ENCODE peak calls at places on chromosome 10, in seven cellular contexts. O is chondrocyte, E is neural crest cell, K is pancreas, N is lower leg skin, Z is cardiac fibroblast, A is astrocyte of the spinal cord. R is an unnamed sample.

GRCh38 chr10:35640951-35641429 is 1.1 kb downstream of the FZD8 start:
- DNase-seq in K (peak), A (peak), E (peak), N (peak), Z (peak), O (peak), R (peak)

GRCh38 chr10:121605708-121606107 is 7.5 kb upstream of the FGFR2 start:
- DNase-seq in Z (no peak), K (no peak), N (no peak), E (no peak), O (peak), A (no peak), R (no peak)

GRCh38 chr10:27153325-27153724 is 859 bp downstream of the YME1L1 start:
- DNase-seq in K (no peak), E (no peak), A (no peak), O (no peak), N (no peak), Z (no peak), R (no peak)

GRCh38 chr10:71773221-71773971 is at the start of gene VSIR:
- DNase-seq in E (peak), Z (peak), N (peak), K (peak), A (peak), O (peak), R (peak)

GRCh38 chr10:132572545-132572937 is 35.0 kb downstream of the INPP5A start:
- DNase-seq in E (no peak), A (peak), N (no peak), Z (peak), K (no peak), O (peak), R (peak)

GRCh38 chr10:102420443-102420809 is 210 bp upstream of the FBXL15 start:
- DNase-seq in Z (no peak), K (no peak), A (no peak), N (no peak), E (no peak), O (no peak), R (no peak)

GRCh38 chr10:131963350-131963749 is 18.4 kb downstream of the BNIP3 start:
- DNase-seq in A (no peak), O (no peak), K (peak), Z (no peak), N (no peak), E (no peak), R (no peak)

GRCh38 chr10:103549349-103549685 is 55.8 kb downstream of the NEURL1 start:
- DNase-seq in A (no peak), O (no peak), N (no peak), E (no peak), K (no peak), Z (no peak), R (no peak)

GRCh38 chr10:103610083-103610472 is 116.6 kb downstream of the NEURL1 start:
- DNase-seq in Z (no peak), N (no peak), O (no peak), E (no peak), K (peak), A (no peak), R (no peak)

GRCh38 chr10:131638481-131639278 is 262.1 kb upstream of the PPP2R2D start:
- DNase-seq in A (no peak), K (no peak), Z (no peak), O (peak), N (no peak), E (no peak), R (no peak)

GRCh38 chr10:70537398-70538194 is 59.0 kb downstream of the PALD1 start:
- DNase-seq in O (no peak), N (no peak), E (peak), Z (no peak), K (peak), A (no peak), R (no peak)

GRCh38 chr10:106612381-106612780 is 552.1 kb downstream of the SORCS1 start:
- DNase-seq in A (no peak), N (no peak), K (no peak), O (no peak), Z (no peak), E (no peak), R (no peak)

GRCh38 chr10:7956508-7956907 is 98.0 kb upstream of the GATA3 start:
- DNase-seq in K (no peak), O (no peak), N (no peak), E (no peak), A (peak), Z (peak), R (peak)

GRCh38 chr10:89889610-89890009 is 188.2 kb downstream of the KIF20B start:
- DNase-seq in E (no peak), K (no peak), N (no peak), A (no peak), Z (no peak), O (no peak), R (no peak)

GRCh38 chr10:15642095-15642494 is 77.6 kb downstream of the ITGA8 start:
- DNase-seq in A (peak), N (no peak), K (no peak), Z (peak), O (no peak), E (no peak), R (no peak)

GRCh38 chr10:96502561-96503267 is 11.0 kb downstream of the TLL2 start:
- DNase-seq in N (no peak), Z (no peak), A (peak), E (no peak), O (no peak), K (no peak), R (no peak)

GRCh38 chr10:21399392-21400015 is 126.0 kb downstream of the SKIDA1 start:
- DNase-seq in K (no peak), O (no peak), Z (peak), N (no peak), A (peak), E (no peak), R (peak)

GRCh38 chr10:109976657-109977056 is 31.1 kb upstream of the ADD3 start:
- DNase-seq in K (no peak), E (no peak), O (no peak), N (no peak), A (no peak), Z (no peak), R (no peak)

DNA sequence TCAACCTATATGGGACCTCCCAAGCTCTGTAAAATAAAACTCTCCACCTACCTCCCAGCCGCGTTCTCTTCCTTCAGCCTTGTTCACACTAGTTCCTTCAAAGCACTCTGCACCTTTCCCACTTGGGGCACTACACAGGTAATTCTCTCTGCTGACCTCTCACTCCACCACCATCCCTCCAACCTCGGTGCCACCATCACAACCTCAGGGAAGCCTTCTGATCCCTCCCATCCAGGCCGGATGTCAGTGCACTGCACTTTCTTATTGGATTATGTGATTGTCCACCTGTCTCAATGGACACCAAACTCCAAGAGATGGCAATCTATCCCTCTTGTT is 7.0 kb downstream of the LARP4B start:
- DNase-seq in N (no peak), Z (no peak), K (no peak), O (no peak), A (no peak), E (no peak), R (no peak)
- TF ChIP-seq CTCF in N (no peak), Z (no peak), K (no peak), O (no peak), A (no peak), E (no peak), R (no peak)

GRCh38 chr10:3172446-3173172 is at the start of gene PITRM1:
- DNase-seq in K (peak), Z (peak), N (peak), E (peak), O (peak), A (peak), R (peak)
- TF ChIP-seq CTCF in K (no peak), Z (no peak), N (no peak), E (no peak), O (no peak), A (no peak), R (no peak)

GRCh38 chr10:59700709-59701108 is 8.9 kb downstream of the SLC16A9 start:
- DNase-seq in A (no peak), E (no peak), K (no peak), O (no peak), N (no peak), Z (no peak), R (no peak)
- TF ChIP-seq CTCF in A (no peak), E (no peak), K (no peak), O (no peak), N (no peak), Z (no peak), R (no peak)

GRCh38 chr10:124354411-124355382 is 64.0 kb downstream of the OAT start:
- DNase-seq in O (no peak), K (no peak), N (no peak), E (no peak), A (peak), Z (peak), R (peak)

GRCh38 chr10:124353896-124354295 is 64.8 kb downstream of the OAT start:
- DNase-seq in E (no peak), N (no peak), Z (no peak), K (no peak), O (no peak), A (no peak), R (no peak)

GRCh38 chr10:124356706-124357582 is 61.8 kb downstream of the OAT start:
- DNase-seq in O (no peak), Z (no peak), K (no peak), E (no peak), N (no peak), A (no peak), R (no peak)

GRCh38 chr10:124359336-124359832 is 59.3 kb downstream of the OAT start:
- DNase-seq in E (no peak), Z (no peak), K (no peak), N (no peak), A (no peak), O (no peak), R (no peak)

DNA sequence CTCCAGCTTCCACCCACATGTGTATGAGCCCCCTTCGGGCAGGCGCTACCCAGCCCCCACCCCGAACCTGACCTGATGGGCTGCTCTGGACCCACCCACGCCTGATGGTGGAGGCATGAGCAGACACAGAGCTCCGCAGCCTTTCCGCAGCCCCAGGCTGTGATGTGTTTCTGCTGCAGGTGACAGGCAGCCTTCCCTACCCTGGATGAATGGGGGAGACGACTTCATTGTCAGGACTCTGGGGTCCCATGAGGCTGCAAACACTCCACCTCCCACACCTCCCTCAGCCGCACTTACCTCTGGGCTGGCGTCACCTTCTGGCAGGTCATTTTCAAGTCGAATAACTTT is 61.2 kb downstream of the OAT start:
- DNase-seq in O (no peak), Z (no peak), E (no peak), N (no peak), A (no peak), K (no peak), R (no peak)
- TF ChIP-seq CTCF in O (no peak), Z (no peak), E (no peak), N (no peak), A (no peak), K (no peak), R (no peak)